ENCODE peak calls at places on chromosomes 13 and 19, in five cellular contexts. K is activated T-cell treated with anti-CD3 and anti-CD28 coated beads for 4 hours, O is iris pigment epithelial cell, A is transverse colon, U is amygdala. I is an unnamed sample.

GRCh38 chr13:111546921-111547675 is 226.7 kb downstream of the TEX29 start:
- DNase-seq in A (no peak), K (no peak), U (no peak), O (no peak), I (no peak)

GRCh38 chr19:13984875-13985741 is 21.0 kb downstream of the RFX1 start:
- DNase-seq in A (no peak), O (no peak), K (no peak), U (no peak), I (no peak)

GRCh38 chr13:110447058-110447511 is 114.4 kb downstream of the RAB20 start:
- DNase-seq in A (no peak), K (no peak), O (peak), U (no peak), I (no peak)

GRCh38 chr19:18160792-18161690 is 8.1 kb downstream of the PIK3R2 start:
- DNase-seq in O (peak), U (peak), A (peak), K (peak), I (peak)

GRCh38 chr13:51067376-51068125 is 43.5 kb downstream of the C13orf42 start:
- DNase-seq in K (no peak), O (no peak), A (no peak), U (no peak), I (no peak)

GRCh38 chr19:33427801-33428626 is 54.5 kb downstream of the CEBPG start:
- DNase-seq in U (no peak), O (no peak), A (no peak), K (no peak), I (no peak)

GRCh38 chr13:40679586-40679985 is 13.1 kb upstream of the FOXO1 start:
- DNase-seq in O (no peak), K (no peak), A (no peak), U (no peak), I (no peak)

GRCh38 chr13:97125051-97125809 is 96.9 kb upstream of the MBNL2 start:
- DNase-seq in O (peak), U (peak), K (no peak), A (no peak), I (no peak)

GRCh38 chr13:101309014-101309619 is 107.2 kb downstream of the NALCN start:
- DNase-seq in U (no peak), A (no peak), O (peak), K (no peak), I (no peak)

GRCh38 chr19:11578342-11579142 is 1.1 kb upstream of the ACP5 start:
- DNase-seq in A (peak), U (no peak), K (no peak), O (no peak), I (no peak)

GRCh38 chr19:47609885-47610545 is 1.1 kb downstream of the BICRA start:
- DNase-seq in K (peak), A (peak), O (peak), U (peak), I (peak)

GRCh38 chr19:14871619-14872230 is 14.2 kb downstream of the OR7A17 start:
- DNase-seq in U (no peak), K (no peak), A (no peak), O (peak), I (peak)

GRCh38 chr19:41914191-41914834 is 13.9 kb downstream of the ERFL start:
- DNase-seq in U (no peak), A (no peak), O (no peak), K (no peak), I (no peak)

GRCh38 chr13:35512271-35512920 is 35.9 kb upstream of the MAB21L1 start:
- DNase-seq in K (no peak), U (no peak), O (peak), A (no peak), I (no peak)

GRCh38 chr19:13920940-13921744 is 15.1 kb downstream of the CC2D1A start:
- DNase-seq in U (peak), O (peak), A (no peak), K (no peak), I (peak)

GRCh38 chr13:57045816-57046691 is 94.7 kb upstream of the PRR20A start:
- DNase-seq in A (no peak), K (no peak), O (no peak), U (no peak), I (no peak)

GRCh38 chr19:33373701-33374405 is at the start of gene CEBPG:
- DNase-seq in O (peak), A (peak), U (no peak), K (peak), I (peak)

GRCh38 chr13:44108345-44108858 is 228.7 kb downstream of the LACC1 start:
- DNase-seq in A (peak), O (no peak), U (no peak), K (no peak), I (no peak)

GRCh38 chr13:113098163-113098732 is 7.3 kb upstream of the F7 start:
- DNase-seq in U (no peak), A (no peak), K (no peak), O (no peak), I (peak)

GRCh38 chr19:4224470-4224869 is 4.9 kb upstream of the EBI3 start:
- DNase-seq in U (peak), O (no peak), K (no peak), A (no peak), I (no peak)

GRCh38 chr19:17841810-17842662 is 5.7 kb downstream of the JAK3 start:
- DNase-seq in A (peak), O (peak), K (peak), U (peak), I (peak)

GRCh38 chr13:35107535-35107934 is 165.5 kb downstream of the NBEA start:
- DNase-seq in A (no peak), O (no peak), U (no peak), K (no peak), I (no peak)

GRCh38 chr19:5663904-5664303 is 16.4 kb downstream of the MICOS13 start:
- DNase-seq in U (no peak), K (no peak), A (no peak), O (no peak), I (no peak)

GRCh38 chr19:18000981-18001836 is 6.8 kb upstream of the ARRDC2 start:
- DNase-seq in U (peak), K (peak), O (peak), A (peak), I (peak)

GRCh38 chr19:7985481-7985911 is 19.9 kb downstream of the ELAVL1 start:
- DNase-seq in O (no peak), A (no peak), U (no peak), K (no peak), I (no peak)

GRCh38 chr13:54433511-54434206 is 1405.0 kb downstream of the OLFM4 start:
- DNase-seq in U (no peak), O (no peak), A (no peak), K (no peak), I (no peak)

GRCh38 chr13:98693756-98694155 is 58.7 kb downstream of the SLC15A1 start:
- DNase-seq in K (no peak), A (no peak), U (no peak), O (no peak), I (no peak)

GRCh38 chr13:51912091-51912490 is 50.3 kb downstream of the CCDC70 start:
- DNase-seq in K (no peak), O (no peak), U (peak), A (no peak), I (no peak)

GRCh38 chr13:65789815-65790214 is 1440.3 kb downstream of the PCDH9 start:
- DNase-seq in O (peak), U (no peak), K (no peak), A (no peak), I (peak)

GRCh38 chr13:27118428-27119054 is 53.1 kb downstream of the USP12 start:
- DNase-seq in K (no peak), U (no peak), A (no peak), O (no peak), I (no peak)

GRCh38 chr19:19067276-19068072 is 3.7 kb downstream of the SLC25A42 start:
- DNase-seq in U (no peak), K (no peak), A (no peak), O (no peak), I (no peak)

GRCh38 chr19:56162258-56162657 is 13.6 kb upstream of the GALP start:
- DNase-seq in O (peak), K (no peak), U (no peak), A (no peak), I (peak)

GRCh38 chr19:28577199-28577598 is 635.8 kb downstream of the UQCRFS1 start:
- DNase-seq in U (no peak), O (no peak), A (no peak), K (no peak), I (no peak)

GRCh38 chr13:76948139-76948538 is at the start of gene ACOD1:
- DNase-seq in O (no peak), A (no peak), K (no peak), U (no peak), I (no peak)

GRCh38 chr13:110132178-110132975 is 174.6 kb downstream of the COL4A1 start:
- DNase-seq in A (no peak), O (no peak), K (no peak), U (no peak), I (no peak)

GRCh38 chr19:58474291-58474996 is 1.7 kb upstream of the ZNF446 start:
- DNase-seq in A (no peak), U (no peak), K (no peak), O (peak), I (no peak)

I was measured in lung microvascular endothelial cell.